ENCODE peak calls at places on chromosomes 5 and 9, in seven cellular contexts. One of them, this sample, is unnamed.

GRCh38 chr9:97109194-97109811 is 70.4 kb upstream of the CTSV start:
- DNase-seq in EH: peak
- DNase-seq in thoracic aorta: no peak
- DNase-seq in T-helper 17 cell: no peak
- DNase-seq in stimulated activated CD4-positive, alpha-beta T cell treated with anti-CD3 and anti-CD28 coated beads, Interleukin-1b, Interleukin-23, amount 100 ng/mL, for 24 hours: peak
- DNase-seq in upper lobe of right lung: no peak
- DNase-seq in heart right ventricle: peak
- DNase-seq in this sample: no peak

GRCh38 chr5:39257554-39257953 is 38.2 kb upstream of the FYB1 start:
- DNase-seq in stimulated activated CD4-positive, alpha-beta T cell treated with anti-CD3 and anti-CD28 coated beads, Interleukin-1b, Interleukin-23, amount 100 ng/mL, for 24 hours: no peak
- DNase-seq in EH: no peak
- DNase-seq in heart right ventricle: no peak
- DNase-seq in upper lobe of right lung: no peak
- DNase-seq in T-helper 17 cell: no peak
- DNase-seq in thoracic aorta: no peak
- DNase-seq in this sample: no peak

GRCh38 chr9:89442501-89442978 is 55.4 kb downstream of the SEMA4D start:
- DNase-seq in T-helper 17 cell: no peak
- DNase-seq in EH: no peak
- DNase-seq in stimulated activated CD4-positive, alpha-beta T cell treated with anti-CD3 and anti-CD28 coated beads, Interleukin-1b, Interleukin-23, amount 100 ng/mL, for 24 hours: no peak
- DNase-seq in upper lobe of right lung: no peak
- DNase-seq in thoracic aorta: no peak
- DNase-seq in heart right ventricle: no peak
- DNase-seq in this sample: no peak

GRCh38 chr5:1005362-1005851 is 3.2 kb upstream of the NKD2 start:
- DNase-seq in upper lobe of right lung: peak
- DNase-seq in EH: no peak
- DNase-seq in heart right ventricle: peak
- DNase-seq in thoracic aorta: no peak
- DNase-seq in stimulated activated CD4-positive, alpha-beta T cell treated with anti-CD3 and anti-CD28 coated beads, Interleukin-1b, Interleukin-23, amount 100 ng/mL, for 24 hours: no peak
- DNase-seq in T-helper 17 cell: no peak
- DNase-seq in this sample: peak

GRCh38 chr5:126971455-126972019 is 58.8 kb downstream of the MARCHF3 start:
- DNase-seq in stimulated activated CD4-positive, alpha-beta T cell treated with anti-CD3 and anti-CD28 coated beads, Interleukin-1b, Interleukin-23, amount 100 ng/mL, for 24 hours: no peak
- DNase-seq in EH: no peak
- DNase-seq in T-helper 17 cell: no peak
- DNase-seq in heart right ventricle: peak
- DNase-seq in thoracic aorta: no peak
- DNase-seq in upper lobe of right lung: no peak
- DNase-seq in this sample: no peak

GRCh38 chr9:120362446-120362845 is 217.5 kb downstream of the CDK5RAP2 start:
- DNase-seq in thoracic aorta: no peak
- DNase-seq in upper lobe of right lung: no peak
- DNase-seq in EH: peak
- DNase-seq in stimulated activated CD4-positive, alpha-beta T cell treated with anti-CD3 and anti-CD28 coated beads, Interleukin-1b, Interleukin-23, amount 100 ng/mL, for 24 hours: no peak
- DNase-seq in heart right ventricle: no peak
- DNase-seq in T-helper 17 cell: no peak
- DNase-seq in this sample: no peak

GRCh38 chr9:124671861-124672260 is 99.2 kb downstream of the NR6A1 start:
- DNase-seq in heart right ventricle: no peak
- DNase-seq in thoracic aorta: no peak
- DNase-seq in stimulated activated CD4-positive, alpha-beta T cell treated with anti-CD3 and anti-CD28 coated beads, Interleukin-1b, Interleukin-23, amount 100 ng/mL, for 24 hours: no peak
- DNase-seq in upper lobe of right lung: no peak
- DNase-seq in T-helper 17 cell: no peak
- DNase-seq in EH: no peak
- DNase-seq in this sample: no peak

GRCh38 chr5:17381926-17382325 is 116.1 kb upstream of the TAF11L2 start:
- DNase-seq in EH: no peak
- DNase-seq in upper lobe of right lung: peak
- DNase-seq in heart right ventricle: peak
- DNase-seq in stimulated activated CD4-positive, alpha-beta T cell treated with anti-CD3 and anti-CD28 coated beads, Interleukin-1b, Interleukin-23, amount 100 ng/mL, for 24 hours: no peak
- DNase-seq in thoracic aorta: no peak
- DNase-seq in T-helper 17 cell: no peak
- DNase-seq in this sample: peak

GRCh38 chr9:17731308-17731707 is 152.4 kb downstream of the SH3GL2 start:
- DNase-seq in T-helper 17 cell: no peak
- DNase-seq in EH: no peak
- DNase-seq in upper lobe of right lung: no peak
- DNase-seq in heart right ventricle: no peak
- DNase-seq in thoracic aorta: no peak
- DNase-seq in stimulated activated CD4-positive, alpha-beta T cell treated with anti-CD3 and anti-CD28 coated beads, Interleukin-1b, Interleukin-23, amount 100 ng/mL, for 24 hours: no peak
- DNase-seq in this sample: no peak

GRCh38 chr5:135990518-135991240 is 35.9 kb upstream of the LECT2 start:
- DNase-seq in upper lobe of right lung: no peak
- DNase-seq in EH: no peak
- DNase-seq in thoracic aorta: no peak
- DNase-seq in T-helper 17 cell: no peak
- DNase-seq in stimulated activated CD4-positive, alpha-beta T cell treated with anti-CD3 and anti-CD28 coated beads, Interleukin-1b, Interleukin-23, amount 100 ng/mL, for 24 hours: no peak
- DNase-seq in heart right ventricle: no peak
- DNase-seq in this sample: peak

GRCh38 chr5:136399512-136399911 is 34.2 kb upstream of the TRPC7 start:
- DNase-seq in stimulated activated CD4-positive, alpha-beta T cell treated with anti-CD3 and anti-CD28 coated beads, Interleukin-1b, Interleukin-23, amount 100 ng/mL, for 24 hours: no peak
- DNase-seq in heart right ventricle: no peak
- DNase-seq in upper lobe of right lung: no peak
- DNase-seq in T-helper 17 cell: no peak
- DNase-seq in EH: no peak
- DNase-seq in thoracic aorta: no peak
- DNase-seq in this sample: no peak

GRCh38 chr5:9832921-9833320 is 202.8 kb upstream of the TAS2R1 start:
- DNase-seq in heart right ventricle: no peak
- DNase-seq in thoracic aorta: no peak
- DNase-seq in EH: no peak
- DNase-seq in stimulated activated CD4-positive, alpha-beta T cell treated with anti-CD3 and anti-CD28 coated beads, Interleukin-1b, Interleukin-23, amount 100 ng/mL, for 24 hours: no peak
- DNase-seq in upper lobe of right lung: no peak
- DNase-seq in T-helper 17 cell: no peak
- DNase-seq in this sample: no peak

GRCh38 chr5:43301653-43302091 is 11.5 kb downstream of the HMGCS1 start:
- DNase-seq in upper lobe of right lung: no peak
- DNase-seq in stimulated activated CD4-positive, alpha-beta T cell treated with anti-CD3 and anti-CD28 coated beads, Interleukin-1b, Interleukin-23, amount 100 ng/mL, for 24 hours: no peak
- DNase-seq in heart right ventricle: no peak
- DNase-seq in T-helper 17 cell: no peak
- DNase-seq in EH: no peak
- DNase-seq in thoracic aorta: no peak
- DNase-seq in this sample: no peak

GRCh38 chr5:15009420-15009819 is 137.8 kb upstream of the ANKH start:
- DNase-seq in stimulated activated CD4-positive, alpha-beta T cell treated with anti-CD3 and anti-CD28 coated beads, Interleukin-1b, Interleukin-23, amount 100 ng/mL, for 24 hours: no peak
- DNase-seq in T-helper 17 cell: no peak
- DNase-seq in upper lobe of right lung: no peak
- DNase-seq in thoracic aorta: no peak
- DNase-seq in EH: peak
- DNase-seq in heart right ventricle: peak
- DNase-seq in this sample: no peak

GRCh38 chr9:122056484-122056883 is 36.6 kb downstream of the TTLL11 start:
- DNase-seq in T-helper 17 cell: no peak
- DNase-seq in thoracic aorta: no peak
- DNase-seq in upper lobe of right lung: no peak
- DNase-seq in EH: peak
- DNase-seq in stimulated activated CD4-positive, alpha-beta T cell treated with anti-CD3 and anti-CD28 coated beads, Interleukin-1b, Interleukin-23, amount 100 ng/mL, for 24 hours: no peak
- DNase-seq in heart right ventricle: no peak
- DNase-seq in this sample: no peak

GRCh38 chr9:6068983-6069382 is 53.6 kb upstream of the RANBP6 start:
- DNase-seq in EH: no peak
- DNase-seq in stimulated activated CD4-positive, alpha-beta T cell treated with anti-CD3 and anti-CD28 coated beads, Interleukin-1b, Interleukin-23, amount 100 ng/mL, for 24 hours: no peak
- DNase-seq in upper lobe of right lung: no peak
- DNase-seq in heart right ventricle: no peak
- DNase-seq in T-helper 17 cell: no peak
- DNase-seq in thoracic aorta: no peak
- DNase-seq in this sample: no peak

GRCh38 chr5:109612278-109612905 is 77.3 kb upstream of the MAN2A1 start:
- DNase-seq in upper lobe of right lung: no peak
- DNase-seq in stimulated activated CD4-positive, alpha-beta T cell treated with anti-CD3 and anti-CD28 coated beads, Interleukin-1b, Interleukin-23, amount 100 ng/mL, for 24 hours: no peak
- DNase-seq in EH: no peak
- DNase-seq in heart right ventricle: no peak
- DNase-seq in thoracic aorta: no peak
- DNase-seq in T-helper 17 cell: no peak
- DNase-seq in this sample: no peak

GRCh38 chr5:45376463-45376862 is 319.7 kb downstream of the HCN1 start:
- DNase-seq in stimulated activated CD4-positive, alpha-beta T cell treated with anti-CD3 and anti-CD28 coated beads, Interleukin-1b, Interleukin-23, amount 100 ng/mL, for 24 hours: no peak
- DNase-seq in EH: peak
- DNase-seq in T-helper 17 cell: no peak
- DNase-seq in upper lobe of right lung: no peak
- DNase-seq in heart right ventricle: no peak
- DNase-seq in thoracic aorta: no peak
- DNase-seq in this sample: no peak

GRCh38 chr5:130605200-130605599 is 559.9 kb downstream of the HINT1 start:
- DNase-seq in upper lobe of right lung: no peak
- DNase-seq in stimulated activated CD4-positive, alpha-beta T cell treated with anti-CD3 and anti-CD28 coated beads, Interleukin-1b, Interleukin-23, amount 100 ng/mL, for 24 hours: no peak
- DNase-seq in T-helper 17 cell: no peak
- DNase-seq in thoracic aorta: no peak
- DNase-seq in heart right ventricle: no peak
- DNase-seq in EH: no peak
- DNase-seq in this sample: no peak

GRCh38 chr9:97293207-97293721 is 14.2 kb upstream of the CCDC180 start:
- DNase-seq in T-helper 17 cell: no peak
- DNase-seq in thoracic aorta: no peak
- DNase-seq in EH: peak
- DNase-seq in heart right ventricle: peak
- DNase-seq in stimulated activated CD4-positive, alpha-beta T cell treated with anti-CD3 and anti-CD28 coated beads, Interleukin-1b, Interleukin-23, amount 100 ng/mL, for 24 hours: no peak
- DNase-seq in upper lobe of right lung: no peak
- DNase-seq in this sample: peak

GRCh38 chr9:105150991-105151685 is 93.3 kb upstream of the SLC44A1 start:
- DNase-seq in upper lobe of right lung: no peak
- DNase-seq in T-helper 17 cell: no peak
- DNase-seq in thoracic aorta: no peak
- DNase-seq in stimulated activated CD4-positive, alpha-beta T cell treated with anti-CD3 and anti-CD28 coated beads, Interleukin-1b, Interleukin-23, amount 100 ng/mL, for 24 hours: no peak
- DNase-seq in EH: peak
- DNase-seq in heart right ventricle: no peak
- DNase-seq in this sample: no peak

GRCh38 chr9:37529111-37529510 is 43.4 kb downstream of the POLR1E start:
- DNase-seq in upper lobe of right lung: no peak
- DNase-seq in T-helper 17 cell: peak
- DNase-seq in EH: no peak
- DNase-seq in thoracic aorta: no peak
- DNase-seq in heart right ventricle: no peak
- DNase-seq in stimulated activated CD4-positive, alpha-beta T cell treated with anti-CD3 and anti-CD28 coated beads, Interleukin-1b, Interleukin-23, amount 100 ng/mL, for 24 hours: peak
- DNase-seq in this sample: no peak

GRCh38 chr9:69812068-69813000 is 8.3 kb upstream of the CFAP95 start:
- DNase-seq in EH: no peak
- DNase-seq in heart right ventricle: no peak
- DNase-seq in stimulated activated CD4-positive, alpha-beta T cell treated with anti-CD3 and anti-CD28 coated beads, Interleukin-1b, Interleukin-23, amount 100 ng/mL, for 24 hours: no peak
- DNase-seq in thoracic aorta: no peak
- DNase-seq in T-helper 17 cell: no peak
- DNase-seq in upper lobe of right lung: no peak
- DNase-seq in this sample: no peak

GRCh38 chr5:81785311-81785710 is 34.4 kb upstream of the SSBP2 start:
- DNase-seq in heart right ventricle: no peak
- DNase-seq in thoracic aorta: no peak
- DNase-seq in EH: peak
- DNase-seq in stimulated activated CD4-positive, alpha-beta T cell treated with anti-CD3 and anti-CD28 coated beads, Interleukin-1b, Interleukin-23, amount 100 ng/mL, for 24 hours: no peak
- DNase-seq in T-helper 17 cell: no peak
- DNase-seq in upper lobe of right lung: no peak
- DNase-seq in this sample: no peak

GRCh38 chr9:10055886-10056395 is 556.9 kb downstream of the PTPRD start:
- DNase-seq in stimulated activated CD4-positive, alpha-beta T cell treated with anti-CD3 and anti-CD28 coated beads, Interleukin-1b, Interleukin-23, amount 100 ng/mL, for 24 hours: no peak
- DNase-seq in T-helper 17 cell: no peak
- DNase-seq in upper lobe of right lung: no peak
- DNase-seq in thoracic aorta: no peak
- DNase-seq in EH: no peak
- DNase-seq in heart right ventricle: no peak
- DNase-seq in this sample: no peak

GRCh38 chr9:132328580-132328979 is 26.2 kb downstream of the SETX start:
- DNase-seq in upper lobe of right lung: no peak
- DNase-seq in T-helper 17 cell: no peak
- DNase-seq in heart right ventricle: no peak
- DNase-seq in EH: no peak
- DNase-seq in stimulated activated CD4-positive, alpha-beta T cell treated with anti-CD3 and anti-CD28 coated beads, Interleukin-1b, Interleukin-23, amount 100 ng/mL, for 24 hours: no peak
- DNase-seq in thoracic aorta: no peak
- DNase-seq in this sample: no peak

GRCh38 chr5:38329132-38329715 is 70.9 kb downstream of the EGFLAM start:
- DNase-seq in thoracic aorta: no peak
- DNase-seq in heart right ventricle: no peak
- DNase-seq in T-helper 17 cell: no peak
- DNase-seq in upper lobe of right lung: no peak
- DNase-seq in stimulated activated CD4-positive, alpha-beta T cell treated with anti-CD3 and anti-CD28 coated beads, Interleukin-1b, Interleukin-23, amount 100 ng/mL, for 24 hours: no peak
- DNase-seq in EH: peak
- DNase-seq in this sample: no peak

GRCh38 chr9:112848316-112849151 is 42.1 kb downstream of the SLC46A2 start:
- DNase-seq in EH: no peak
- DNase-seq in stimulated activated CD4-positive, alpha-beta T cell treated with anti-CD3 and anti-CD28 coated beads, Interleukin-1b, Interleukin-23, amount 100 ng/mL, for 24 hours: no peak
- DNase-seq in heart right ventricle: no peak
- DNase-seq in T-helper 17 cell: no peak
- DNase-seq in upper lobe of right lung: no peak
- DNase-seq in thoracic aorta: no peak
- DNase-seq in this sample: no peak

GRCh38 chr9:129609486-129610192 is 11.3 kb downstream of the C9orf50 start:
- DNase-seq in heart right ventricle: peak
- DNase-seq in T-helper 17 cell: peak
- DNase-seq in upper lobe of right lung: peak
- DNase-seq in EH: peak
- DNase-seq in stimulated activated CD4-positive, alpha-beta T cell treated with anti-CD3 and anti-CD28 coated beads, Interleukin-1b, Interleukin-23, amount 100 ng/mL, for 24 hours: no peak
- DNase-seq in thoracic aorta: no peak
- DNase-seq in this sample: peak

GRCh38 chr5:86964889-86965288 is 302.8 kb upstream of the RASA1 start:
- DNase-seq in thoracic aorta: no peak
- DNase-seq in EH: no peak
- DNase-seq in stimulated activated CD4-positive, alpha-beta T cell treated with anti-CD3 and anti-CD28 coated beads, Interleukin-1b, Interleukin-23, amount 100 ng/mL, for 24 hours: no peak
- DNase-seq in T-helper 17 cell: no peak
- DNase-seq in heart right ventricle: no peak
- DNase-seq in upper lobe of right lung: no peak
- DNase-seq in this sample: no peak

GRCh38 chr5:33690736-33691135 is 201.1 kb downstream of the ADAMTS12 start:
- DNase-seq in thoracic aorta: no peak
- DNase-seq in T-helper 17 cell: no peak
- DNase-seq in EH: peak
- DNase-seq in stimulated activated CD4-positive, alpha-beta T cell treated with anti-CD3 and anti-CD28 coated beads, Interleukin-1b, Interleukin-23, amount 100 ng/mL, for 24 hours: no peak
- DNase-seq in heart right ventricle: peak
- DNase-seq in upper lobe of right lung: no peak
- DNase-seq in this sample: no peak

GRCh38 chr5:141680751-141681201 is 1.3 kb downstream of the ARAP3 start:
- DNase-seq in stimulated activated CD4-positive, alpha-beta T cell treated with anti-CD3 and anti-CD28 coated beads, Interleukin-1b, Interleukin-23, amount 100 ng/mL, for 24 hours: no peak
- DNase-seq in upper lobe of right lung: no peak
- DNase-seq in thoracic aorta: no peak
- DNase-seq in EH: peak
- DNase-seq in heart right ventricle: peak
- DNase-seq in T-helper 17 cell: no peak
- DNase-seq in this sample: peak

GRCh38 chr5:41856644-41857491 is 13.4 kb downstream of the OXCT1 start:
- DNase-seq in upper lobe of right lung: no peak
- DNase-seq in thoracic aorta: no peak
- DNase-seq in heart right ventricle: peak
- DNase-seq in stimulated activated CD4-positive, alpha-beta T cell treated with anti-CD3 and anti-CD28 coated beads, Interleukin-1b, Interleukin-23, amount 100 ng/mL, for 24 hours: no peak
- DNase-seq in T-helper 17 cell: no peak
- DNase-seq in EH: peak
- DNase-seq in this sample: no peak

GRCh38 chr9:132637351-132637750 is 32.4 kb downstream of the DDX31 start:
- DNase-seq in heart right ventricle: no peak
- DNase-seq in EH: no peak
- DNase-seq in stimulated activated CD4-positive, alpha-beta T cell treated with anti-CD3 and anti-CD28 coated beads, Interleukin-1b, Interleukin-23, amount 100 ng/mL, for 24 hours: no peak
- DNase-seq in T-helper 17 cell: no peak
- DNase-seq in thoracic aorta: no peak
- DNase-seq in upper lobe of right lung: no peak
- DNase-seq in this sample: no peak

GRCh38 chr5:59621477-59621876 is 272.0 kb downstream of the PDE4D start:
- DNase-seq in stimulated activated CD4-positive, alpha-beta T cell treated with anti-CD3 and anti-CD28 coated beads, Interleukin-1b, Interleukin-23, amount 100 ng/mL, for 24 hours: no peak
- DNase-seq in EH: no peak
- DNase-seq in upper lobe of right lung: no peak
- DNase-seq in heart right ventricle: no peak
- DNase-seq in T-helper 17 cell: no peak
- DNase-seq in thoracic aorta: no peak
- DNase-seq in this sample: no peak

GRCh38 chr5:175471628-175472027 is 6.7 kb upstream of the SFXN1 start:
- DNase-seq in heart right ventricle: no peak
- DNase-seq in EH: no peak
- DNase-seq in upper lobe of right lung: no peak
- DNase-seq in T-helper 17 cell: no peak
- DNase-seq in thoracic aorta: no peak
- DNase-seq in stimulated activated CD4-positive, alpha-beta T cell treated with anti-CD3 and anti-CD28 coated beads, Interleukin-1b, Interleukin-23, amount 100 ng/mL, for 24 hours: no peak
- DNase-seq in this sample: no peak

GRCh38 chr5:65809817-65810531 is 88.0 kb downstream of the NLN start:
- DNase-seq in stimulated activated CD4-positive, alpha-beta T cell treated with anti-CD3 and anti-CD28 coated beads, Interleukin-1b, Interleukin-23, amount 100 ng/mL, for 24 hours: no peak
- DNase-seq in thoracic aorta: no peak
- DNase-seq in EH: peak
- DNase-seq in T-helper 17 cell: no peak
- DNase-seq in heart right ventricle: peak
- DNase-seq in upper lobe of right lung: no peak
- DNase-seq in this sample: peak

GRCh38 chr9:135732569-135733257 is 30.7 kb downstream of the KCNT1 start:
- DNase-seq in T-helper 17 cell: no peak
- DNase-seq in stimulated activated CD4-positive, alpha-beta T cell treated with anti-CD3 and anti-CD28 coated beads, Interleukin-1b, Interleukin-23, amount 100 ng/mL, for 24 hours: no peak
- DNase-seq in thoracic aorta: no peak
- DNase-seq in upper lobe of right lung: no peak
- DNase-seq in EH: no peak
- DNase-seq in heart right ventricle: no peak
- DNase-seq in this sample: no peak

This sample was measured in Right ventricle myocardium superior.